ENCODE peak calls at places on chromosomes 4 and X, in seven cellular contexts. I is GM23338, L is K562, Q is HCT116, S is GM12878, N is A549, R is SK-N-SH. W is an unnamed sample.
A peak's percentile ranks its signal among the peaks of the same experiment; 100 is the strongest.

GRCh38 chrX:13215729-13216128 is 104.1 kb downstream of the ATXN3L start:
- DNase-seq in S (no peak), I (no peak), Q (no peak), L (no peak), N (no peak), R (no peak), W (no peak)

GRCh38 chrX:155997436-155997835 is at the start of gene IL9R:
- DNase-seq in R (no peak), L (peak; percentile 75), I (no peak), S (peak; percentile 15), Q (no peak), N (no peak), W (no peak)

GRCh38 chr4:2047781-2048581 is 11.1 kb upstream of the NAT8L start:
- DNase-seq in S (no peak), N (no peak), L (no peak), I (no peak), R (no peak), Q (no peak), W (no peak)

GRCh38 chrX:39731390-39731680 is 366.4 kb downstream of the BCOR start:
- DNase-seq in I (no peak), S (no peak), R (peak; percentile 19), L (no peak), N (no peak), Q (no peak), W (no peak)

GRCh38 chrX:153546386-153546785 is 28.9 kb downstream of the ATP2B3 start:
- DNase-seq in I (no peak), Q (no peak), L (no peak), R (no peak), N (no peak), S (no peak), W (no peak)

GRCh38 chr4:56288663-56289062 is 98.6 kb downstream of the AASDH start:
- DNase-seq in S (no peak), N (no peak), L (no peak), Q (no peak), R (no peak), I (no peak), W (no peak)

GRCh38 chr4:53767503-53767902 is 176.2 kb upstream of the LNX1 start:
- DNase-seq in L (no peak), R (no peak), S (no peak), I (no peak), Q (no peak), N (no peak), W (no peak)

GRCh38 chr4:72119946-72120345 is 88.1 kb downstream of the NPFFR2 start:
- DNase-seq in S (no peak), R (no peak), I (no peak), N (no peak), L (no peak), Q (no peak), W (no peak)

GRCh38 chr4:56410247-56410646 is 23.0 kb upstream of the AASDH start:
- DNase-seq in L (peak; percentile 47), I (peak; percentile 94), S (no peak), R (peak; percentile 69), N (peak; percentile 47), Q (peak; percentile 89), W (no peak)

GRCh38 chr4:60531790-60532189 is 668.3 kb upstream of the ADGRL3 start:
- DNase-seq in L (no peak), N (no peak), R (no peak), S (no peak), I (no peak), Q (no peak), W (no peak)

GRCh38 chr4:152935138-152935537 is 985 bp upstream of the FHDC1 start:
- DNase-seq in Q (peak; percentile 16), S (no peak), R (no peak), N (peak; percentile 18), L (peak; percentile 63), I (peak; percentile 86), W (no peak)

GRCh38 chr4:109729563-109730293 is at the start of gene PLA2G12A:
- DNase-seq in I (peak; percentile 93), Q (peak; percentile 87), L (peak; percentile 80), R (peak; percentile 96), N (peak; percentile 38), S (peak; percentile 16), W (peak; percentile 41)
- TF ChIP-seq REST in I (no peak), Q (no peak), L (no peak), R (no peak), N (no peak), S (no peak), W (no peak)

GRCh38 chr4:25442863-25443307 is 65.8 kb downstream of the ANAPC4 start:
- DNase-seq in L (no peak), R (no peak), N (no peak), I (no peak), Q (no peak), S (no peak), W (no peak)

GRCh38 chr4:25440478-25441030 is 63.5 kb downstream of the ANAPC4 start:
- DNase-seq in S (no peak), I (no peak), L (no peak), N (no peak), R (no peak), Q (no peak), W (no peak)

GRCh38 chr4:25443851-25444250 is 66.8 kb downstream of the ANAPC4 start:
- DNase-seq in S (no peak), I (no peak), Q (no peak), L (no peak), N (no peak), R (no peak), W (no peak)

GRCh38 chr4:25439913-25440477 is 62.9 kb downstream of the ANAPC4 start:
- DNase-seq in R (peak; percentile 71), Q (peak; percentile 45), L (peak; percentile 78), N (peak; percentile 36), I (peak; percentile 92), S (peak; percentile 11), W (peak; percentile 64)

GRCh38 chr4:25441519-25442117 is 64.6 kb downstream of the ANAPC4 start:
- DNase-seq in Q (peak; percentile 52), I (peak; percentile 86), L (peak; percentile 65), N (peak; percentile 18), R (peak; percentile 52), S (no peak), W (no peak)
- TF ChIP-seq CTCF in Q (peak; percentile 78), I (peak; percentile 78), L (peak; percentile 84), N (peak; percentile 65), R (peak; percentile 75), S (peak; percentile 66), W (peak; percentile 60)

DNA sequence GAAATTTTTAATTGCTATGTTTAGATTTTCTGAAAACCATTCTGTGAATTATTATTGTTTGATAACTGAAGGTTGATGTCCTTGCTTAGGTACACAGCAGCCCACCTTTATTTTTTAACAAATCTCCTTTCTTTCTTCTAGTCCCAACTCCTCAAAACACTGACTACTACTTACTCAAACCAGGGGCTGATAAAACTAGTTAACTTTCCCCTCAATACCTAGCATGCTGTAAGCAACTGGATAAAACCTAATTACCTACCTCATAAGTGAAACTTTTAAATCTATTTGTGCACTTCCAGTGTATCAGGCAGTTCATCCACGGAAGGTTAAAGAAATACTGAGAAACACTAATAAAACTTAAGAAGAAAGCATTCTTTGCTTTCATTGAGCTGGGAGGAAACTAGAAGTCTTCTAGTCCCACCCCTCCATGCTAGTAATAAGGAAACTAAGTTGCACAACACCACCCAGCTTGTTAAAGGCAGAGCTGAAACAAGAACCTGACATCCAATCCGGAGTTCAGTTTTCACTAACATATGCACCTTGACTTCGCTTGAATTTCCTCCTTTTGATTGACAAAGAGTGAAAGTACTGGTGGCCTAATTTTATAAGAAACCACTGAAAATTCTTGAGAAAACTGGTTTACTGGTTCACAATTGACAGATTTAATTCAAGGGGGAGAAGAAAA is 180.2 kb upstream of the TET2 start:
- DNase-seq in N (no peak), R (no peak), I (peak; percentile 7), L (no peak), Q (no peak), S (peak; percentile 96), W (peak; percentile 50)
- TF ChIP-seq REST in N (no peak), R (no peak), I (no peak), L (no peak), Q (no peak), S (no peak), W (no peak)

DNA sequence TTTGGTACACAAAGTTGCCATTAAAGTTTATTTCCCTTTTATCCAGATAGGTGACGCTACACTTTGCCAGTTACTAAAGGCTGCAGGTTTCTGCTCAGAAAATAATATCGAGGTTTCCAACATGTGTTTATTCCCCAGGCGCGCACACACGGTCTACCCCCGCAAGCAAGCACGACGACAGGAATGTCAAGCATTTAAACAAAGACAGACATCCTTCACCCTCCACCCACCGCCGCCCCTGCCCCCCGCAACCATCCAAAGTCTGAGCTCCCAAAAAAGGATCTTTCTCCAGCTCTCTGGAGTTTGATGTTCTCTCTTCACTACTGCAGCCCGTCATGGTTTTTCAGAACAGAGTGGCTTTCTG is 1.3 kb upstream of the PCDH7 start:
- DNase-seq in S (no peak), R (peak; percentile 20), I (peak; percentile 48), N (peak; percentile 0), Q (no peak), L (no peak), W (no peak)
- TF ChIP-seq CTCF in S (no peak), R (peak; percentile 31), I (no peak), N (no peak), Q (no peak), L (no peak), W (no peak)

GRCh38 chr4:7004331-7004730 is 38.8 kb upstream of the TADA2B start:
- DNase-seq in I (no peak), N (no peak), Q (no peak), L (no peak), R (no peak), S (no peak), W (no peak)
- TF ChIP-seq REST in I (no peak), N (no peak), Q (no peak), L (no peak), R (no peak), S (no peak), W (no peak)

GRCh38 chr4:84683486-84683885 is 100.6 kb downstream of the CDS1 start:
- DNase-seq in Q (no peak), S (no peak), N (no peak), R (no peak), I (no peak), L (no peak), W (no peak)

GRCh38 chr4:84678976-84679744 is 96.2 kb downstream of the CDS1 start:
- DNase-seq in Q (no peak), N (no peak), I (no peak), R (no peak), L (no peak), S (no peak), W (no peak)

GRCh38 chr4:84683065-84683464 is 100.1 kb downstream of the CDS1 start:
- DNase-seq in R (no peak), S (no peak), L (no peak), I (no peak), N (no peak), Q (no peak), W (no peak)

GRCh38 chr4:84680956-84681355 is 98.0 kb downstream of the CDS1 start:
- DNase-seq in L (no peak), S (no peak), N (no peak), R (no peak), I (no peak), Q (no peak), W (no peak)

GRCh38 chr4:84681488-84682274 is 98.8 kb downstream of the CDS1 start:
- DNase-seq in Q (no peak), S (no peak), N (no peak), R (no peak), L (peak; percentile 49), I (no peak), W (no peak)
- TF ChIP-seq CTCF in Q (no peak), S (no peak), N (no peak), R (peak; percentile 40), L (no peak), I (no peak), W (no peak)

GRCh38 chrX:87702795-87703194 is 185.2 kb downstream of the KLHL4 start:
- DNase-seq in I (no peak), R (no peak), L (no peak), S (no peak), Q (no peak), N (no peak), W (no peak)
- TF ChIP-seq REST in I (no peak), R (no peak), L (no peak), S (no peak), Q (no peak), N (no peak), W (no peak)